ENCODE peak calls at places on chromosomes 5 and 9, in seven cellular contexts. K, G, D, B, J, H and U are unnamed samples.

GRCh38 chr5:37715957-37716356 is 123.9 kb downstream of the GDNF start:
- DNase-seq in D (no peak), K (no peak), G (no peak), B (no peak), H (no peak), J (no peak), U (no peak)

GRCh38 chr9:73151653-73152382 is at the start of gene ANXA1:
- DNase-seq in K (no peak), H (peak), D (no peak), J (peak), G (no peak), B (peak), U (no peak)

GRCh38 chr5:15957124-15957523 is 222.5 kb downstream of the MARCHF11 start:
- DNase-seq in H (no peak), G (no peak), K (no peak), D (no peak), J (no peak), B (no peak), U (no peak)

GRCh38 chr9:124795881-124796415 is 19.0 kb downstream of the OLFML2A start:
- DNase-seq in H (no peak), D (no peak), G (no peak), K (peak), J (no peak), B (peak), U (no peak)

GRCh38 chr9:116000748-116001329 is 152.8 kb upstream of the PAPPA start:
- DNase-seq in B (no peak), K (peak), D (peak), G (no peak), H (no peak), J (no peak), U (no peak)

GRCh38 chr9:133058550-133059320 is 3.0 kb upstream of the CEL start:
- DNase-seq in D (no peak), J (no peak), B (no peak), K (no peak), H (no peak), G (no peak), U (no peak)

GRCh38 chr5:151086905-151087360 is 6.1 kb upstream of the TNIP1 start:
- DNase-seq in K (no peak), H (no peak), G (peak), J (peak), B (no peak), D (peak), U (no peak)

GRCh38 chr5:159951834-159952233 is 35.6 kb downstream of the ADRA1B start:
- DNase-seq in G (no peak), D (no peak), H (no peak), B (peak), K (no peak), J (no peak), U (no peak)

GRCh38 chr5:91175708-91176107 is 207.4 kb downstream of the ARRDC3 start:
- DNase-seq in D (peak), J (no peak), K (no peak), G (no peak), H (no peak), B (no peak), U (no peak)

GRCh38 chr5:43555895-43556606 is 826 bp downstream of the PAIP1 start:
- DNase-seq in D (peak), H (peak), J (no peak), B (peak), K (peak), G (peak), U (peak)

GRCh38 chr5:107272509-107272908 is 398.2 kb downstream of the EFNA5 start:
- DNase-seq in K (no peak), J (no peak), H (no peak), D (no peak), B (no peak), G (no peak), U (no peak)

GRCh38 chr5:65722575-65723424 is 795 bp downstream of the NLN start:
- DNase-seq in D (peak), K (peak), G (no peak), H (peak), B (peak), J (peak), U (no peak)

GRCh38 chr9:8224381-8224791 is 424.8 kb upstream of the DMAC1 start:
- DNase-seq in K (no peak), D (no peak), H (no peak), B (peak), G (no peak), J (no peak), U (peak)

GRCh38 chr9:125911861-125912260 is 164.7 kb downstream of the PBX3 start:
- DNase-seq in K (peak), J (no peak), H (no peak), B (no peak), D (no peak), G (no peak), U (no peak)

GRCh38 chr9:91071185-91071990 is 269.8 kb downstream of the SYK start:
- DNase-seq in J (no peak), K (no peak), D (no peak), G (peak), H (peak), B (peak), U (no peak)

GRCh38 chr5:8012131-8012977 is 143.4 kb downstream of the MTRR start:
- DNase-seq in K (no peak), G (no peak), B (no peak), D (peak), H (no peak), J (no peak), U (no peak)

GRCh38 chr9:135156525-135157510 is 69.3 kb downstream of the OLFM1 start:
- DNase-seq in D (peak), H (peak), K (peak), J (no peak), G (no peak), B (peak), U (no peak)

GRCh38 chr5:177335043-177335700 is 16.3 kb downstream of the LMAN2 start:
- DNase-seq in H (no peak), D (no peak), J (no peak), G (no peak), B (no peak), K (no peak), U (no peak)

GRCh38 chr9:137176302-137177182 is 4.7 kb upstream of the TMEM210 start:
- DNase-seq in G (peak), K (no peak), B (no peak), H (peak), J (peak), D (peak), U (peak)

GRCh38 chr5:75012748-75013147 is 39.6 kb downstream of the GCNT4 start:
- DNase-seq in K (no peak), B (no peak), J (no peak), H (no peak), G (no peak), D (no peak), U (no peak)

GRCh38 chr5:38381361-38381760 is 123.0 kb downstream of the EGFLAM start:
- DNase-seq in K (no peak), J (no peak), G (no peak), H (no peak), D (no peak), B (peak), U (no peak)

GRCh38 chr9:15696979-15697378 is 144.1 kb downstream of the CCDC171 start:
- DNase-seq in D (no peak), J (no peak), K (peak), G (no peak), H (peak), B (peak), U (no peak)

GRCh38 chr5:189976-190365 is 1.3 kb upstream of the LRRC14B start:
- DNase-seq in K (no peak), D (no peak), G (peak), H (no peak), B (no peak), J (no peak), U (no peak)

GRCh38 chr9:98074119-98074990 is 17.8 kb downstream of the NANS start:
- DNase-seq in H (peak), K (peak), G (no peak), B (peak), D (peak), J (peak), U (no peak)

GRCh38 chr5:24633705-24634325 is 11.0 kb downstream of the CDH10 start:
- DNase-seq in D (peak), K (no peak), G (no peak), B (peak), H (peak), J (no peak), U (no peak)

GRCh38 chr5:173094012-173094661 is 38.0 kb downstream of the CREBRF start:
- DNase-seq in D (no peak), K (no peak), B (peak), G (no peak), H (no peak), J (no peak), U (no peak)

GRCh38 chr5:72499730-72500129 is 7.5 kb downstream of the ZNF366 start:
- DNase-seq in H (no peak), B (no peak), K (no peak), J (no peak), G (no peak), D (no peak), U (no peak)

GRCh38 chr5:163506726-163507125 is 1.3 kb downstream of the MAT2B start:
- DNase-seq in K (no peak), G (no peak), B (peak), H (peak), J (peak), D (peak), U (no peak)

GRCh38 chr5:138583984-138584637 is 8.9 kb upstream of the HSPA9 start:
- DNase-seq in G (no peak), K (peak), J (no peak), H (no peak), D (no peak), B (no peak), U (no peak)

GRCh38 chr9:116550728-116551436 is 136.2 kb upstream of the TRIM32 start:
- DNase-seq in B (peak), G (no peak), H (peak), K (no peak), J (no peak), D (no peak), U (no peak)

GRCh38 chr9:131459056-131459455 is 43.7 kb upstream of the POMT1 start:
- DNase-seq in J (no peak), D (no peak), G (no peak), K (no peak), B (no peak), H (no peak), U (no peak)